ENCODE peak calls at places on chromosomes 11 and 22, in eight cellular contexts. H is H9, S is foreskin fibroblast, K is glutamatergic neuron, R is cardiac muscle cell, B is cardiac fibroblast, U is HCT116, E is GM13977. L is an unnamed sample.

GRCh38 chr11:94000641-94001040 is 20.5 kb upstream of the HEPHL1 start:
- DNase-seq in H (no peak), S (no peak), K (no peak), R (no peak), B (peak), U (no peak), E (no peak), L (no peak)

GRCh38 chr22:28297504-28297903 is 378.4 kb upstream of the PITPNB start:
- DNase-seq in H (no peak), S (no peak), K (no peak), R (peak), B (no peak), U (no peak), E (peak), L (no peak)

GRCh38 chr11:93020248-93021088 is 51.0 kb downstream of the MTNR1B start:
- DNase-seq in H (no peak), S (peak), K (no peak), R (peak), B (peak), U (no peak), E (no peak), L (no peak)

GRCh38 chr11:90274362-90274761 is 51.5 kb upstream of the CHORDC1 start:
- DNase-seq in H (no peak), S (no peak), K (no peak), R (no peak), B (no peak), U (no peak), E (no peak), L (no peak)

GRCh38 chr22:42959472-42960145 is 55.3 kb downstream of the PACSIN2 start:
- DNase-seq in H (no peak), S (no peak), K (no peak), R (peak), B (peak), U (no peak), E (no peak), L (no peak)

GRCh38 chr11:124917115-124917637 is 1.9 kb upstream of the HEPN1 start:
- DNase-seq in H (no peak), S (peak), K (no peak), R (peak), B (peak), U (no peak), E (no peak), L (no peak)

GRCh38 chr11:36404831-36405230 is 105.2 kb downstream of the TRAF6 start:
- DNase-seq in H (no peak), S (no peak), K (no peak), R (no peak), B (no peak), U (no peak), E (no peak), L (no peak)

GRCh38 chr22:36056980-36057379 is 28.4 kb upstream of the RBFOX2 start:
- DNase-seq in H (no peak), S (peak), K (no peak), R (no peak), B (peak), U (no peak), E (no peak), L (no peak)

GRCh38 chr11:8690374-8691342 is 8.1 kb downstream of the RPL27A start:
- DNase-seq in H (peak), S (no peak), K (no peak), R (no peak), B (no peak), U (no peak), E (no peak), L (no peak)

GRCh38 chr22:23781533-23781932 is 5.2 kb upstream of the SMARCB1 start:
- DNase-seq in H (no peak), S (peak), K (no peak), R (no peak), B (peak), U (no peak), E (no peak), L (no peak)

GRCh38 chr22:47628477-47629272 is 866.2 kb downstream of the TBC1D22A start:
- DNase-seq in H (peak), S (no peak), K (no peak), R (no peak), B (no peak), U (no peak), E (no peak), L (no peak)

GRCh38 chr11:96391698-96392307 is 2.0 kb downstream of the JRKL start:
- DNase-seq in H (no peak), S (peak), K (no peak), R (no peak), B (peak), U (no peak), E (no peak), L (no peak)

GRCh38 chr22:25021976-25022711 is 69.6 kb downstream of the KIAA1671 start:
- DNase-seq in H (no peak), S (no peak), K (no peak), R (peak), B (no peak), U (no peak), E (no peak), L (no peak)

GRCh38 chr11:111554532-111554931 is 14.0 kb downstream of the LAYN start:
- DNase-seq in H (no peak), S (no peak), K (no peak), R (no peak), B (peak), U (no peak), E (no peak), L (no peak)

GRCh38 chr11:131408011-131408640 is 37.7 kb downstream of the NTM start:
- DNase-seq in H (peak), S (no peak), K (peak), R (peak), B (no peak), U (no peak), E (peak), L (peak)

GRCh38 chr11:77750757-77751156 is 69.8 kb downstream of the RSF1 start:
- DNase-seq in H (no peak), S (no peak), K (no peak), R (no peak), B (no peak), U (no peak), E (no peak), L (no peak)

GRCh38 chr11:102110761-102111010 is 439 bp downstream of the YAP1 start:
- DNase-seq in H (no peak), S (no peak), K (no peak), R (no peak), B (no peak), U (no peak), E (no peak), L (no peak)

GRCh38 chr22:30238661-30239420 is 7.7 kb downstream of the LIF start:
- DNase-seq in H (peak), S (peak), K (no peak), R (peak), B (peak), U (no peak), E (no peak), L (no peak)

GRCh38 chr11:43765194-43765593 is 84.7 kb downstream of the HSD17B12 start:
- DNase-seq in H (no peak), S (no peak), K (no peak), R (no peak), B (peak), U (no peak), E (no peak), L (no peak)

GRCh38 chr11:66696186-66696585 is 18.5 kb upstream of the RBM4B start:
- DNase-seq in H (no peak), S (no peak), K (no peak), R (no peak), B (no peak), U (no peak), E (no peak), L (no peak)

GRCh38 chr11:27812341-27812740 is 112.1 kb upstream of the BDNF start:
- DNase-seq in H (no peak), S (peak), K (no peak), R (peak), B (no peak), U (no peak), E (no peak), L (no peak)

GRCh38 chr11:47215366-47215925 is 672 bp downstream of the DDB2 start:
- DNase-seq in H (no peak), S (no peak), K (no peak), R (no peak), B (no peak), U (no peak), E (peak), L (no peak)

GRCh38 chr22:20215742-20216141 is 52.4 kb downstream of the RTN4R start:
- DNase-seq in H (no peak), S (no peak), K (no peak), R (no peak), B (no peak), U (no peak), E (no peak), L (no peak)
- TF ChIP-seq CTCF in H (peak), S (no peak), K (no peak), R (no peak), B (no peak), U (no peak), E (peak), L (no peak)

DNA sequence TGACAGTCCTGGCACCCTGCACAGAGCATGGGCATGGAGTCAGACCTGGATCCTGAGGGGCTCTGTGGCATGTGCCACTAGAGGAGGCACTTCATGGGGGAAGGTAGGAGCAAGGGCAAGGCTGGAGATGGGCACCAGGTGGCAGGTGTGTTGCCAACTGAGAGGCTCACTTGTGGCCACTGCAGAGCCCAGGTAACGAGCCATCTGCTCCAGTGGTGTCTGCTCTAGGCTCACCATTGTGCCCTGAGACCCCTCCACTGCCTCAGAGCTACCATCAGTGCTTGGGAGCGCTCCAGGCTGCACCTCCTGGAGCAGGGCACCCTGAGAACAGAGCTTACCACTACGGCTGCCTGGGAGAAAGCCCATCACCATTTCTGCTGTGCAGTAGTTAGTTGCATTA is 1.3 kb upstream of the ZDHHC8 start:
- DNase-seq in H (no peak), S (no peak), K (no peak), R (no peak), B (no peak), U (no peak), E (no peak), L (no peak)
- TF ChIP-seq CTCF in H (no peak), S (no peak), K (no peak), R (no peak), B (no peak), U (peak), E (no peak), L (no peak)

GRCh38 chr11:107442715-107443215 is 14.9 kb downstream of the CWF19L2 start:
- DNase-seq in H (no peak), S (no peak), K (no peak), R (no peak), B (no peak), U (no peak), E (no peak), L (no peak)
- TF ChIP-seq CTCF in H (no peak), S (no peak), K (no peak), R (no peak), B (no peak), U (no peak), E (no peak), L (no peak)

GRCh38 chr11:69864589-69864929 is 45.3 kb upstream of the FGF3 start:
- DNase-seq in H (peak), S (no peak), K (no peak), R (no peak), B (no peak), U (no peak), E (no peak), L (no peak)

GRCh38 chr11:69863544-69864200 is 44.5 kb upstream of the FGF3 start:
- DNase-seq in H (no peak), S (no peak), K (no peak), R (no peak), B (no peak), U (no peak), E (no peak), L (no peak)

GRCh38 chr11:69866648-69867047 is 47.4 kb upstream of the FGF3 start:
- DNase-seq in H (no peak), S (no peak), K (no peak), R (no peak), B (no peak), U (no peak), E (no peak), L (no peak)

GRCh38 chr11:69865707-69866106 is 46.5 kb upstream of the FGF3 start:
- DNase-seq in H (peak), S (no peak), K (no peak), R (no peak), B (no peak), U (no peak), E (no peak), L (no peak)

GRCh38 chr11:69864930-69865661 is 45.9 kb upstream of the FGF3 start:
- DNase-seq in H (peak), S (no peak), K (no peak), R (no peak), B (no peak), U (no peak), E (no peak), L (no peak)
- TF ChIP-seq CTCF in H (no peak), S (no peak), K (no peak), R (no peak), B (no peak), U (no peak), E (no peak), L (no peak)

GRCh38 chr11:78800089-78800690 is 225.5 kb upstream of the NARS2 start:
- DNase-seq in H (no peak), S (peak), K (no peak), R (no peak), B (peak), U (no peak), E (no peak), L (no peak)

GRCh38 chr11:78798567-78799170 is 224.0 kb upstream of the NARS2 start:
- DNase-seq in H (peak), S (peak), K (peak), R (peak), B (peak), U (peak), E (peak), L (peak)

GRCh38 chr11:78795862-78796261 is 221.2 kb upstream of the NARS2 start:
- DNase-seq in H (no peak), S (no peak), K (no peak), R (no peak), B (no peak), U (no peak), E (no peak), L (no peak)

GRCh38 chr11:78797559-78797958 is 222.9 kb upstream of the NARS2 start:
- DNase-seq in H (no peak), S (no peak), K (no peak), R (no peak), B (no peak), U (no peak), E (no peak), L (no peak)

GRCh38 chr11:78796956-78797355 is 222.3 kb upstream of the NARS2 start:
- DNase-seq in H (no peak), S (peak), K (no peak), R (peak), B (peak), U (no peak), E (no peak), L (no peak)
- TF ChIP-seq CTCF in H (no peak), S (no peak), K (no peak), R (no peak), B (no peak), U (no peak), E (no peak), L (no peak)

GRCh38 chr11:130217133-130217631 is 57.6 kb downstream of the ST14 start:
- DNase-seq in H (no peak), S (no peak), K (no peak), R (no peak), B (no peak), U (no peak), E (no peak), L (no peak)
- TF ChIP-seq CTCF in H (no peak), S (no peak), K (no peak), R (no peak), B (no peak), U (no peak), E (no peak), L (no peak)

GRCh38 chr11:79456501-79456900 is 15.7 kb upstream of the TENM4 start:
- DNase-seq in H (no peak), S (no peak), K (no peak), R (no peak), B (no peak), U (no peak), E (no peak), L (no peak)

GRCh38 chr11:79458712-79459111 is 17.9 kb upstream of the TENM4 start:
- DNase-seq in H (no peak), S (no peak), K (no peak), R (no peak), B (no peak), U (no peak), E (no peak), L (no peak)

GRCh38 chr11:79465160-79465559 is 24.3 kb upstream of the TENM4 start:
- DNase-seq in H (no peak), S (no peak), K (no peak), R (no peak), B (no peak), U (no peak), E (no peak), L (no peak)

GRCh38 chr11:79466411-79466810 is 25.6 kb upstream of the TENM4 start:
- DNase-seq in H (no peak), S (peak), K (no peak), R (peak), B (peak), U (no peak), E (no peak), L (no peak)

DNA sequence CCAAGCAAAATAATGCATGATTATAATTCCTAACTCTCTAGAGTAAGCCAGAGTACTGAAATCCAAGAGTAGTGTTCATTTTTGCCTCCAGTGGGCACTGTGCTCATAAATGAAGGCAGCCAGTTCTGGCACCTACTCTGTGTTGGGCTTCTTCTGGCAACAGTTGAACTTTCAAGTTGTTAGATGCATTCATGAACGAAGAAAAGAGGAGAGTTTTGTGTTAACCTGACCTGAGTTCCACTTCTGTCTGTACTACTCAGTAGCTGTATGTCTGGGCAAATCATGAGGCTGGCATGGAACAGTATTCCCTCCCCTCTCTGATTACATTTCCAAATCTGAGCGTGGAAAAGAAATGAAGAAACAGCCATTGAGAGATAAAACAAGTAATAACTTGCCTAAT is 20.3 kb upstream of the TENM4 start:
- DNase-seq in H (no peak), S (peak), K (no peak), R (peak), B (peak), U (peak), E (no peak), L (no peak)
- TF ChIP-seq CTCF in H (peak), S (peak), K (peak), R (peak), B (peak), U (peak), E (peak), L (peak)

GRCh38 chr11:109586789-109587188 is 164.8 kb downstream of the C11orf87 start:
- DNase-seq in H (peak), S (no peak), K (no peak), R (no peak), B (no peak), U (no peak), E (no peak), L (no peak)
- TF ChIP-seq CTCF in H (no peak), S (no peak), K (no peak), R (no peak), B (no peak), U (no peak), E (no peak), L (no peak)

DNA sequence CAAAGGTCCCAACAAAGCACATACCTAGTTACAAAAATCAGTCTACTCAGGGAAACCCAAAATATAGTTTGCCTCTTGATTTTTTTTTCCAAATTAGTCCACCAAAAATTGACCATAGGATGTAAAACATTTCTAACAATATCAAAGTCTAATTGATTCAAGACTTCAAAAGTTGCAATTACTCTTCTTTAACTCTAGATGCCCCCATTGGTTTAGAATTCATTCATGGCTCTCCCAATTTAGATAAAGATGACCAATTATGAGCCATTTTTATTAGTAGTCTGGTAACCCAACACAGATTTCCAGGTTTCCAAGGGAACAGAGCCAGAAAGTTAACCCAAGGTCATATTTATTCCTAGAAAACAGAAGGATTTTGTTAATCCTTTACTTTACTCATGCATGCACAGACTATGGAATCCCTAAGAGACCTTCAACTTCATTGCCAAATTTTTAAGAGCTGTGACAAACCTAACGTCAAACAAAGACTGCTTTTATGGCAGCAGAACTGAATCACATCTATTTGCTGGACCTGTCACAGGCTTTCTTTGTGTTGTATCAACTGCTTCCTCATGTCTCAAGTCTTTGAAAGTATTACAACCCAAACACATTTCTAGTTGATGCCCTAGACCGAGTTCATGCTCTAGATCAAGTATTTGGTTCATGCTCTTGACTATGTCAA is 55.3 kb downstream of the C22orf42 start:
- DNase-seq in H (no peak), S (peak), K (no peak), R (peak), B (peak), U (peak), E (no peak), L (no peak)
- TF ChIP-seq CTCF in H (peak), S (no peak), K (no peak), R (no peak), B (peak), U (peak), E (peak), L (peak)

GRCh38 chr11:59186130-59186594 is 14.2 kb downstream of the DTX4 start:
- DNase-seq in H (peak), S (peak), K (peak), R (peak), B (peak), U (peak), E (peak), L (peak)
- TF ChIP-seq CTCF in H (peak), S (peak), K (peak), R (peak), B (peak), U (peak), E (peak), L (peak)

L was measured in neural crest cell.